ENCODE peak calls at places on chromosomes 13 and 19, in ten cellular contexts. One of them, this sample, is unnamed.

GRCh38 chr19:23718802-23719201 is 31.8 kb upstream of the ZNF675 start:
- DNase-seq in mucosa of descending colon: no peak
- DNase-seq in ovary: no peak
- DNase-seq in esophagus squamous epithelium: no peak
- DNase-seq in pancreas: no peak
- DNase-seq in right atrium auricular region: no peak
- DNase-seq in fibroblast of lung: no peak
- DNase-seq in Caco-2: no peak
- DNase-seq in H9: peak; percentile 41
- DNase-seq in cardiac muscle cell: no peak
- DNase-seq in this sample: no peak

GRCh38 chr13:39874331-39875055 is 219.0 kb downstream of the COG6 start:
- DNase-seq in pancreas: no peak
- DNase-seq in mucosa of descending colon: no peak
- DNase-seq in fibroblast of lung: no peak
- DNase-seq in Caco-2: no peak
- DNase-seq in cardiac muscle cell: no peak
- DNase-seq in H9: no peak
- DNase-seq in ovary: no peak
- DNase-seq in esophagus squamous epithelium: no peak
- DNase-seq in right atrium auricular region: no peak
- DNase-seq in this sample: no peak

GRCh38 chr13:66803013-66803739 is 427.0 kb downstream of the PCDH9 start:
- DNase-seq in right atrium auricular region: no peak
- DNase-seq in fibroblast of lung: no peak
- DNase-seq in ovary: no peak
- DNase-seq in esophagus squamous epithelium: no peak
- DNase-seq in mucosa of descending colon: no peak
- DNase-seq in Caco-2: no peak
- DNase-seq in H9: no peak
- DNase-seq in cardiac muscle cell: no peak
- DNase-seq in pancreas: no peak
- DNase-seq in this sample: peak; percentile 2

GRCh38 chr13:98189841-98190505 is 12.9 kb upstream of the RNF113B start:
- DNase-seq in fibroblast of lung: no peak
- DNase-seq in ovary: no peak
- DNase-seq in Caco-2: no peak
- DNase-seq in pancreas: no peak
- DNase-seq in esophagus squamous epithelium: no peak
- DNase-seq in mucosa of descending colon: no peak
- DNase-seq in H9: no peak
- DNase-seq in cardiac muscle cell: peak; percentile 34
- DNase-seq in right atrium auricular region: no peak
- DNase-seq in this sample: peak; percentile 37

GRCh38 chr19:46860846-46861690 is at the start of gene ARHGAP35:
- DNase-seq in esophagus squamous epithelium: no peak
- DNase-seq in fibroblast of lung: no peak
- DNase-seq in ovary: peak; percentile 65
- DNase-seq in pancreas: peak; percentile 48
- DNase-seq in right atrium auricular region: no peak
- DNase-seq in H9: peak; percentile 82
- DNase-seq in cardiac muscle cell: no peak
- DNase-seq in mucosa of descending colon: peak; percentile 73
- DNase-seq in Caco-2: peak; percentile 55
- DNase-seq in this sample: peak; percentile 29

GRCh38 chr13:51760592-51760991 is 43.4 kb downstream of the DHRS12 start:
- DNase-seq in mucosa of descending colon: no peak
- DNase-seq in right atrium auricular region: no peak
- DNase-seq in H9: no peak
- DNase-seq in Caco-2: no peak
- DNase-seq in esophagus squamous epithelium: no peak
- DNase-seq in pancreas: no peak
- DNase-seq in ovary: peak; percentile 63
- DNase-seq in fibroblast of lung: peak; percentile 69
- DNase-seq in cardiac muscle cell: no peak
- DNase-seq in this sample: no peak

GRCh38 chr19:43510713-43511112 is 6.2 kb upstream of the PHLDB3 start:
- DNase-seq in H9: no peak
- DNase-seq in esophagus squamous epithelium: no peak
- DNase-seq in ovary: no peak
- DNase-seq in mucosa of descending colon: no peak
- DNase-seq in Caco-2: no peak
- DNase-seq in pancreas: no peak
- DNase-seq in fibroblast of lung: no peak
- DNase-seq in right atrium auricular region: no peak
- DNase-seq in cardiac muscle cell: no peak
- DNase-seq in this sample: no peak

GRCh38 chr13:97282705-97283104 is 60.6 kb downstream of the MBNL2 start:
- DNase-seq in esophagus squamous epithelium: no peak
- DNase-seq in fibroblast of lung: peak; percentile 61
- DNase-seq in right atrium auricular region: no peak
- DNase-seq in mucosa of descending colon: no peak
- DNase-seq in cardiac muscle cell: no peak
- DNase-seq in Caco-2: no peak
- DNase-seq in pancreas: no peak
- DNase-seq in ovary: no peak
- DNase-seq in H9: no peak
- DNase-seq in this sample: no peak

GRCh38 chr19:10836478-10837325 is 690 bp upstream of the TMED1 start:
- DNase-seq in H9: peak; percentile 82
- DNase-seq in ovary: peak; percentile 90
- DNase-seq in Caco-2: peak; percentile 94
- DNase-seq in right atrium auricular region: peak; percentile 78
- DNase-seq in esophagus squamous epithelium: peak; percentile 65
- DNase-seq in pancreas: peak; percentile 90
- DNase-seq in cardiac muscle cell: peak; percentile 91
- DNase-seq in fibroblast of lung: peak; percentile 77
- DNase-seq in mucosa of descending colon: peak; percentile 92
- DNase-seq in this sample: peak; percentile 90

DNA sequence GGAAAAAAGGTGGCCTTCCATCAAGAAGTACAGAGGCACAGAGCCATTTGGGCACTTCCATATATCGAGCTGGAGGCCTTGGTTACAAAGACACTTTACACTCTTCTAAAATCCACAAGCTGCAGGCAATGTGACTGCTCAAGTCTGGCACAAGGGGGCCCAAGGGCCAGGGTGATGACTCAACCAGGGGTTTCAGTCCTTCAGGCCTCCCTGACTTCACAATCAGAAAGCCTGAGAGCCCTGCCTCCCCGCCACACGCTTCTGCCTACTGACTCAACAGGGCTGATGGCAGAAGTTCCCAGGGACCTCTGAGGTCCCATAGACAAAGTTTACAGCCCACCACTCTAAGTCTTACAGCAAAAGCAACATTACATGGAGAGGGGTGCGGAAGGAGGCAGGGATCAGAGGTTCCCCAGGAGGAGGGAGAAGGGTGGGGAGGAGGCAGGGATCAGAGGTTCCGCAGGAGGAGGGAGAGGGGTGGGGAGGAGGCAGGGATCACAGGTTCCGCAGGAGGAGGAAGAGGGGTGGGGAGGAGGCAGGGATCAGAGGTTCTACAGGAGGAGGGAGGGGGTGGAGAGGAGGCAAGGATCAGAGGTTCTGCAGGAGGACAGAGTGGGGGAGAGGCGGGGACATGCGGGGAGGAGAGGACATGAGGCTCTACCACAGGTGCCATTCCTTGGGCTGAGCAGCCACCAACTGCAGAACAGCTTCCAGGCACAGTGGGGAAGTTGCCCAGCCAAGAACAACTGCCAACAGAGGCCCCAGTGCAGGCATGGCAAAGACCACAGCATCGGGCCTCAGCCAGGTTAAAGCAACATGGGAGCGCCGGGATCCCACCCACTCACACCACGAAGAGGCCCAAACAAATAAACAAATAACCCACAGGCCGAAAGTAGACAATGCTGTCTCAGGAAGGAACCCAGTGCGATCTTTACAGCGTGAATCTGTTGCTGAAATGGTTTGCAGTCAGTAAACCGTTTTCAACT is 52.0 kb downstream of the SLC7A1 start:
- DNase-seq in mucosa of descending colon: no peak
- DNase-seq in Caco-2: peak; percentile 14
- DNase-seq in fibroblast of lung: peak; percentile 79
- DNase-seq in right atrium auricular region: no peak
- DNase-seq in H9: peak; percentile 47
- DNase-seq in esophagus squamous epithelium: no peak
- DNase-seq in ovary: no peak
- DNase-seq in pancreas: no peak
- DNase-seq in cardiac muscle cell: peak; percentile 29
- DNase-seq in this sample: no peak
- TF ChIP-seq CTCF in mucosa of descending colon: no peak
- TF ChIP-seq CTCF in Caco-2: no peak
- TF ChIP-seq CTCF in fibroblast of lung: no peak
- TF ChIP-seq CTCF in right atrium auricular region: no peak
- TF ChIP-seq CTCF in H9: peak; percentile 37
- TF ChIP-seq CTCF in esophagus squamous epithelium: peak; percentile 11
- TF ChIP-seq CTCF in ovary: no peak
- TF ChIP-seq CTCF in pancreas: no peak
- TF ChIP-seq CTCF in cardiac muscle cell: no peak
- TF ChIP-seq CTCF in this sample: no peak

DNA sequence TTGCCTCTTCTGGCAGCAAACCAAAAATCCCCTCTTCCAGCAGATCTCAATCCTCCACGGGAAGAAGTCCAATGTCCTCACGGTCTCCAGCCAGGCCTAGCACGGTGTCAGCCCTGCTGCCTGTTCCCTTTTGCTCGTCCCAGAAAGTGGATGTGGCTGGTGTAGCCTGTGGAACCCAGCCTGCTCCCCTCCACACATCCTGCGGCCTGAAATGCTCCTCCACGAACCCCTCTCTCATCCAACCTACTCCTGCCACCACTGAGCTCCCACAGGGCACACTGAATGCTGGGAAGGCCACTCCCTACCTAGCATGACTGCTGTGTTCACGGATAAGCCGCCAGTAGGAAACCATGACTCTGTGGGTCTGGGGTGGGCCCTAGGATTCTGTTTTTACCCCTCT is 3.0 kb downstream of the MBOAT7 start:
- DNase-seq in cardiac muscle cell: no peak
- DNase-seq in mucosa of descending colon: peak; percentile 50
- DNase-seq in fibroblast of lung: no peak
- DNase-seq in pancreas: no peak
- DNase-seq in H9: no peak
- DNase-seq in ovary: no peak
- DNase-seq in right atrium auricular region: no peak
- DNase-seq in esophagus squamous epithelium: no peak
- DNase-seq in Caco-2: no peak
- DNase-seq in this sample: no peak
- H3K4me1 ChIP-seq in cardiac muscle cell: peaks cover 5% of the 10 kb centered on the region
- H3K4me1 ChIP-seq in mucosa of descending colon: peaks cover 22% of the 10 kb centered on the region
- H3K4me1 ChIP-seq in fibroblast of lung: no peaks in the 10 kb centered on the region
- H3K4me1 ChIP-seq in pancreas: peaks cover 13% of the 10 kb centered on the region
- H3K4me1 ChIP-seq in H9: no peaks in the 10 kb centered on the region
- H3K4me1 ChIP-seq in ovary: no peaks in the 10 kb centered on the region
- H3K4me1 ChIP-seq in right atrium auricular region: peaks cover 13% of the 10 kb centered on the region
- H3K4me1 ChIP-seq in esophagus squamous epithelium: peaks cover 22% of the 10 kb centered on the region
- H3K4me1 ChIP-seq in Caco-2: peaks cover 6% of the 10 kb centered on the region
- H3K4me1 ChIP-seq in this sample: peaks cover 9% of the 10 kb centered on the region

DNA sequence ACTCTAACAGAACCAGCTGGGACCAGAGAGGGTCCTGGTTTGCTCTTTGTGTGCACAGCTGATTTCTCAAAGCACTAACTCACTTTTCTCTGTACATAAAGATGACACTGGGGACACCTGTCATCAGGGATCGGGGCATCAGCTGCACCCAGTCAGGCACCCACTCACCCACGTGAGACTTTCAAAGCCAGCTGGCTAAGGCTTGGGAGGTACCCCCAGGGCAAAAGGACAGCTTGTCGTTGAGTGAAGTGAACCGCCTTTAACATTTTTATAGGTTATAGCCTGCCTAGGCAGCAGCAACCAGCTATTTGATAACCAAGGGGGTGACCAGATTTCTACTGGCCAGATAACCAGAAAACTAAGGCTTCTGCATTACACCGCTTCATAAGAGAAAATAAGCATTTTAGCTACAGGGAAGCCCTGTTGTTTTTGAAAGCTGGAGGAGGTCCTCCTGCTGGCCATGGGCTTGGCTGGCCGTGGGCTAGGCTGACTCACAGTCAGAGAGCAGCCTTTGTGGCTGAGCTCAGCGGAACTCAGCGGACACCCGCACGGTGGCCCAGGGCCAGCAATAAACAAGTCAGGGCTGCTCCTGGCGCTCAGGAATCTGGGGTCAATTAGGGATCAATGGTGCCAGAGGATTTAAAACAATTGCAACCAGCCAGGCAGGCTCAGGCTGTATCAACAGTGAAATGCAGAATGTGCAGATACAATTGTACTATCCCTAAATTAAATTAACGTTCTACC is 57.1 kb downstream of the ALOX5AP start:
- DNase-seq in esophagus squamous epithelium: no peak
- DNase-seq in Caco-2: peak; percentile 12
- DNase-seq in mucosa of descending colon: peak; percentile 78
- DNase-seq in fibroblast of lung: peak; percentile 97
- DNase-seq in H9: peak; percentile 50
- DNase-seq in right atrium auricular region: peak; percentile 80
- DNase-seq in pancreas: peak; percentile 66
- DNase-seq in ovary: peak; percentile 80
- DNase-seq in cardiac muscle cell: peak; percentile 96
- DNase-seq in this sample: no peak
- TF ChIP-seq CTCF in esophagus squamous epithelium: peak; percentile 40
- TF ChIP-seq CTCF in Caco-2: peak; percentile 2
- TF ChIP-seq CTCF in mucosa of descending colon: no peak
- TF ChIP-seq CTCF in fibroblast of lung: peak; percentile 72
- TF ChIP-seq CTCF in H9: no peak
- TF ChIP-seq CTCF in right atrium auricular region: no peak
- TF ChIP-seq CTCF in pancreas: peak; percentile 8
- TF ChIP-seq CTCF in ovary: peak; percentile 48
- TF ChIP-seq CTCF in cardiac muscle cell: peak; percentile 69
- TF ChIP-seq CTCF in this sample: no peak

GRCh38 chr19:17108453-17108784 is 32.8 kb downstream of the MYO9B start:
- DNase-seq in cardiac muscle cell: no peak
- DNase-seq in ovary: no peak
- DNase-seq in mucosa of descending colon: no peak
- DNase-seq in Caco-2: no peak
- DNase-seq in H9: no peak
- DNase-seq in pancreas: no peak
- DNase-seq in right atrium auricular region: no peak
- DNase-seq in esophagus squamous epithelium: no peak
- DNase-seq in fibroblast of lung: no peak
- DNase-seq in this sample: no peak

GRCh38 chr19:17111766-17112165 is 36.2 kb downstream of the MYO9B start:
- DNase-seq in pancreas: no peak
- DNase-seq in right atrium auricular region: no peak
- DNase-seq in mucosa of descending colon: no peak
- DNase-seq in H9: no peak
- DNase-seq in cardiac muscle cell: no peak
- DNase-seq in esophagus squamous epithelium: no peak
- DNase-seq in ovary: no peak
- DNase-seq in Caco-2: no peak
- DNase-seq in fibroblast of lung: no peak
- DNase-seq in this sample: no peak

GRCh38 chr19:17110599-17110966 is 35.0 kb downstream of the MYO9B start:
- DNase-seq in fibroblast of lung: no peak
- DNase-seq in Caco-2: no peak
- DNase-seq in right atrium auricular region: no peak
- DNase-seq in ovary: no peak
- DNase-seq in cardiac muscle cell: no peak
- DNase-seq in mucosa of descending colon: no peak
- DNase-seq in esophagus squamous epithelium: no peak
- DNase-seq in H9: no peak
- DNase-seq in pancreas: no peak
- DNase-seq in this sample: no peak

GRCh38 chr19:17109300-17109699 is 33.7 kb downstream of the MYO9B start:
- DNase-seq in ovary: no peak
- DNase-seq in mucosa of descending colon: no peak
- DNase-seq in H9: no peak
- DNase-seq in cardiac muscle cell: no peak
- DNase-seq in right atrium auricular region: no peak
- DNase-seq in fibroblast of lung: no peak
- DNase-seq in pancreas: no peak
- DNase-seq in Caco-2: no peak
- DNase-seq in esophagus squamous epithelium: no peak
- DNase-seq in this sample: no peak

GRCh38 chr19:17109962-17110598 is 34.5 kb downstream of the MYO9B start:
- DNase-seq in esophagus squamous epithelium: peak; percentile 33
- DNase-seq in cardiac muscle cell: no peak
- DNase-seq in right atrium auricular region: peak; percentile 67
- DNase-seq in ovary: no peak
- DNase-seq in pancreas: no peak
- DNase-seq in H9: no peak
- DNase-seq in Caco-2: no peak
- DNase-seq in mucosa of descending colon: peak; percentile 82
- DNase-seq in fibroblast of lung: no peak
- DNase-seq in this sample: no peak
- H3K4me1 ChIP-seq in esophagus squamous epithelium: peaks cover 71% of the 10 kb centered on the region
- H3K4me1 ChIP-seq in cardiac muscle cell: peaks cover 3% of the 10 kb centered on the region
- H3K4me1 ChIP-seq in right atrium auricular region: peaks cover 59% of the 10 kb centered on the region
- H3K4me1 ChIP-seq in ovary: peaks cover 6% of the 10 kb centered on the region
- H3K4me1 ChIP-seq in pancreas: peaks cover 3% of the 10 kb centered on the region
- H3K4me1 ChIP-seq in H9: peaks cover 7% of the 10 kb centered on the region
- H3K4me1 ChIP-seq in Caco-2: no peaks in the 10 kb centered on the region
- H3K4me1 ChIP-seq in mucosa of descending colon: peaks cover 6% of the 10 kb centered on the region
- H3K4me1 ChIP-seq in fibroblast of lung: peaks cover 16% of the 10 kb centered on the region
- H3K4me1 ChIP-seq in this sample: peaks cover 33% of the 10 kb centered on the region